ENCODE peak calls at places on chromosomes 11 and 22, in six cellular contexts. L is K562, X is GM12891, H is H1, Y is HepG2, P is GM12878. C is an unnamed sample.

GRCh38 chr11:76838422-76839068 is 22.2 kb upstream of the ACER3 start:
- DNase-seq in L (peak; percentile 86), X (no peak), H (peak; percentile 47), Y (peak; percentile 45), P (no peak), C (no peak)

GRCh38 chr11:15969701-15970329 is 386.5 kb downstream of the SOX6 start:
- DNase-seq in L (no peak), X (no peak), H (no peak), Y (no peak), P (peak; percentile 35), C (no peak)

GRCh38 chr11:9315078-9315688 is 790 bp upstream of the TMEM41B start:
- DNase-seq in L (peak; percentile 69), X (no peak), H (no peak), Y (no peak), P (no peak), C (no peak)

GRCh38 chr11:76962583-76963416 is 71.4 kb upstream of the B3GNT6 start:
- DNase-seq in L (no peak), X (peak; percentile 30), H (no peak), Y (peak; percentile 95), P (peak; percentile 11), C (peak; percentile 7)

GRCh38 chr11:28107331-28107725 is 628 bp downstream of the KIF18A start:
- DNase-seq in L (peak; percentile 61), X (no peak), H (no peak), Y (peak; percentile 12), P (peak; percentile 21), C (no peak)

GRCh38 chr11:27025957-27026356 is 14.7 kb upstream of the BBOX1 start:
- DNase-seq in L (no peak), X (no peak), H (no peak), Y (no peak), P (no peak), C (no peak)

GRCh38 chr11:103604310-103604709 is 432.1 kb upstream of the DDI1 start:
- DNase-seq in L (no peak), X (no peak), H (no peak), Y (no peak), P (no peak), C (no peak)

GRCh38 chr22:46088541-46089311 is 61.6 kb upstream of the PPARA start:
- DNase-seq in L (no peak), X (no peak), H (no peak), Y (no peak), P (no peak), C (no peak)

GRCh38 chr22:29636751-29637150 is 33.3 kb downstream of the NF2 start:
- DNase-seq in L (no peak), X (no peak), H (no peak), Y (no peak), P (no peak), C (no peak)

GRCh38 chr11:4882543-4882942 is 843 bp downstream of the OR51T1 start:
- DNase-seq in L (peak; percentile 40), X (no peak), H (no peak), Y (no peak), P (no peak), C (no peak)

GRCh38 chr11:75547617-75548054 is 14.4 kb upstream of the SERPINH1 start:
- DNase-seq in L (peak; percentile 89), X (no peak), H (no peak), Y (peak; percentile 64), P (no peak), C (peak; percentile 66)

GRCh38 chr11:61384271-61385242 is 7.8 kb upstream of the TMEM216 start:
- DNase-seq in L (peak; percentile 82), X (no peak), H (no peak), Y (peak; percentile 39), P (no peak), C (no peak)

GRCh38 chr22:39290724-39291161 is 28.7 kb downstream of the RPL3 start:
- DNase-seq in L (no peak), X (no peak), H (no peak), Y (peak; percentile 56), P (no peak), C (no peak)

GRCh38 chr22:37103696-37104452 is 5.6 kb downstream of the TMPRSS6 start:
- DNase-seq in L (no peak), X (no peak), H (no peak), Y (no peak), P (no peak), C (no peak)

GRCh38 chr11:123195182-123196059 is at the start of gene CLMP:
- DNase-seq in L (no peak), X (peak; percentile 33), H (no peak), Y (no peak), P (no peak), C (no peak)

GRCh38 chr22:47690586-47690985 is 928.1 kb downstream of the TBC1D22A start:
- DNase-seq in L (no peak), X (no peak), H (no peak), Y (no peak), P (no peak), C (no peak)

GRCh38 chr11:83827520-83827919 is 541.4 kb upstream of the CCDC90B start:
- DNase-seq in L (no peak), X (no peak), H (no peak), Y (no peak), P (no peak), C (no peak)

GRCh38 chr11:70431611-70432010 is 33.3 kb downstream of the CTTN start:
- DNase-seq in L (no peak), X (no peak), H (no peak), Y (no peak), P (no peak), C (no peak)

GRCh38 chr11:61537326-61537725 is 28.8 kb downstream of the LRRC10B start:
- DNase-seq in L (no peak), X (no peak), H (no peak), Y (no peak), P (no peak), C (no peak)

GRCh38 chr22:35257002-35257320 is 332 bp upstream of the HMGXB4 start:
- DNase-seq in L (no peak), X (no peak), H (no peak), Y (no peak), P (no peak), C (no peak)

GRCh38 chr11:8087185-8087584 is 6.2 kb downstream of the TUB start:
- DNase-seq in L (peak; percentile 8), X (no peak), H (no peak), Y (no peak), P (no peak), C (no peak)

GRCh38 chr11:33912405-33913361 is 20.8 kb upstream of the LMO2 start:
- DNase-seq in L (peak; percentile 86), X (peak; percentile 36), H (no peak), Y (no peak), P (peak; percentile 82), C (peak; percentile 41)

GRCh38 chr22:17705565-17706450 is 67.3 kb downstream of the BCL2L13 start:
- DNase-seq in L (no peak), X (no peak), H (no peak), Y (no peak), P (no peak), C (no peak)

GRCh38 chr11:64561984-64562722 is 28.9 kb upstream of the SLC22A12 start:
- DNase-seq in L (no peak), X (no peak), H (no peak), Y (no peak), P (no peak), C (no peak)

GRCh38 chr22:41501209-41501608 is 32.3 kb downstream of the ACO2 start:
- DNase-seq in L (no peak), X (no peak), H (no peak), Y (peak; percentile 23), P (peak; percentile 27), C (no peak)

GRCh38 chr11:63920126-63920869 is 3.3 kb upstream of the RCOR2 start:
- DNase-seq in L (no peak), X (no peak), H (no peak), Y (peak; percentile 60), P (no peak), C (no peak)

DNA sequence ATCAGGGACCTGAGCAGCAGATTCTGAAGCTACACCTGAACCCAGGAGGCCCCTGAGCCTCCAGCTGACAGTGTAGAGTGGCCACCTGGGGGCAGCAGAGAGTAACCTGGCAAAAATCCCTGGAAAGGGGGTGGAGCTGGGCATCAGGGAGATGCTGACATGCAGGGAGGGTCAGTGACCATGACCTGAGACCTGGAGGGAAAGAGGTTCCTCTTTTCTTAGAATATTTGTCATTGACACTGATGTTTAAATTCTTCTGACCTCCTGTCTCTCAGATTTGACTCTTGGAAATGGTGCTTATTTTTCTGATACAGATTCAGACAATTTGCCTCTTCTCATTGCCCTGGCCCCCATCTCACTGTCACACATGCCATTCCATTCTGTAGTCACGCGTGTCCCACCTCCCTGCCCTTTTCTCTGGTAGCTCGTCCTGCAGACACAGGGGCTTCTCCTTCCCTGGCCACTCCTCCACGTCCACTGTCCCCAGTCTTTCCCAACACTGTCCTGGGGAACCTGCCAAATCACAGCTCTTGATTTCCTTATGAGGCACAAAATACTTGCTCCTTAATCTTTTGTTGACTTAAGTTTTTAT is 117.2 kb upstream of the IGLL5 start:
- DNase-seq in L (peak; percentile 96), X (no peak), H (no peak), Y (peak; percentile 30), P (no peak), C (no peak)
- TF ChIP-seq TAF1 in L (no peak), X (no peak), H (no peak), Y (no peak), P (no peak), C (peak; percentile 12)

GRCh38 chr11:2693851-2694261 is 5.9 kb downstream of the KCNQ1OT1 start:
- DNase-seq in L (no peak), X (no peak), H (no peak), Y (peak; percentile 39), P (no peak), C (no peak)

GRCh38 chr11:2694995-2695939 is 4.5 kb downstream of the KCNQ1OT1 start:
- DNase-seq in L (no peak), X (no peak), H (no peak), Y (no peak), P (no peak), C (no peak)

GRCh38 chr11:2693271-2693833 is 6.4 kb downstream of the KCNQ1OT1 start:
- DNase-seq in L (no peak), X (no peak), H (peak; percentile 95), Y (no peak), P (no peak), C (no peak)

GRCh38 chr11:2696461-2696860 is 3.3 kb downstream of the KCNQ1OT1 start:
- DNase-seq in L (no peak), X (no peak), H (no peak), Y (no peak), P (no peak), C (no peak)

GRCh38 chr11:2694495-2694894 is 5.3 kb downstream of the KCNQ1OT1 start:
- DNase-seq in L (no peak), X (no peak), H (no peak), Y (no peak), P (no peak), C (no peak)
- TF ChIP-seq POLR2A in L (no peak), X (no peak), H (no peak), Y (no peak), P (no peak), C (no peak)

GRCh38 chr11:47248304-47248663 is 330 bp downstream of the ACP2 start:
- DNase-seq in L (no peak), X (no peak), H (no peak), Y (no peak), P (peak; percentile 39), C (no peak)
- TF ChIP-seq TAF1 in L (no peak), X (no peak), H (no peak), Y (no peak), P (no peak), C (no peak)

DNA sequence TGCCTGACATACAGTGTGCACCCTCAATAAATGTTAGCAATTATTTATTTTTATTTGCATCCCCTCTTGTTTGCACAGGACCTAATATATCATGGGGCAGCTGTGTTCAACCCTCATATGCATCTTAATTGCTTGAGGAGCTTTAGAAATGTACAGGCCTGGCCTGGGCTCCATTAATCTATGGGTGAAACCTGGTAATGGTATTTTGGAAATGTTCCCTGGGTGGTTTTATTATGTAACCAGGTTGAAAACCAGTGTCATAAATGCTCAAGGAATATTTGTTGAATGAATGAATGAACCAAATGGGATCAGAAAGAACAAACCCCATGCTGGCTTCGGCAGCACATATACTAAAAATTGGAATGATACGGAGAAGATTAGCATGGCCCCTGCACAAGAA is 84.0 kb upstream of the PICALM start:
- DNase-seq in L (no peak), X (no peak), H (no peak), Y (no peak), P (no peak), C (no peak)
- TF ChIP-seq POLR2A in L (no peak), X (no peak), H (no peak), Y (no peak), P (no peak), C (no peak)

C was measured in GM12892.